ENCODE peak calls at places on chromosome 16, in eight cellular contexts. X is MM.1S; I is colonic mucosa; N is GM23248; T is left cardiac atrium; J is NCI-H226; L is left ventricle myocardium superior; R is effector CD4-positive, alpha-beta T cell. E is an unnamed sample.
A peak's percentile ranks its signal among the peaks of the same experiment; 100 is the strongest.

GRCh38 chr16:72066747-72067146 is 3.7 kb downstream of the HPR start:
- DNase-seq in T (no peak), L (no peak), J (no peak), I (no peak), X (peak; percentile 41), N (peak; percentile 65), R (no peak), E (no peak)

GRCh38 chr16:75660726-75661302 is 13.2 kb downstream of the TERF2IP start:
- DNase-seq in T (no peak), R (no peak), X (no peak), N (no peak), L (no peak), I (no peak), J (no peak), E (no peak)

GRCh38 chr16:311725-312124 is 28.8 kb downstream of the PDIA2 start:
- DNase-seq in X (no peak), J (no peak), T (no peak), L (no peak), N (no peak), R (no peak), I (no peak), E (no peak)

GRCh38 chr16:67708368-67708771 is 10.7 kb downstream of the GFOD2 start:
- DNase-seq in T (no peak), J (no peak), I (no peak), R (no peak), L (no peak), X (no peak), N (peak; percentile 91), E (no peak)

GRCh38 chr16:48117217-48118105 is 38.3 kb downstream of the ABCC12 start:
- DNase-seq in R (peak; percentile 24), L (peak; percentile 65), T (peak; percentile 31), J (no peak), N (peak; percentile 52), X (no peak), I (peak; percentile 29), E (peak; percentile 3)

GRCh38 chr16:84933774-84934571 is 77.4 kb downstream of the ZDHHC7 start:
- DNase-seq in R (no peak), N (peak; percentile 75), I (no peak), X (no peak), J (no peak), L (peak; percentile 94), T (peak; percentile 89), E (no peak)

GRCh38 chr16:73025111-73025505 is 22.8 kb downstream of the ZFHX3 start:
- DNase-seq in I (no peak), X (no peak), R (no peak), T (peak; percentile 48), L (peak; percentile 56), N (peak; percentile 33), J (no peak), E (no peak)

GRCh38 chr16:90077757-90078593 is 844 bp upstream of the PRDM7 start:
- DNase-seq in T (no peak), X (peak; percentile 60), N (peak; percentile 62), J (no peak), L (no peak), I (peak; percentile 41), R (peak; percentile 15), E (no peak)

GRCh38 chr16:3175157-3176153 is 12.5 kb upstream of the OR1F1 start:
- DNase-seq in L (no peak), I (no peak), T (no peak), N (no peak), R (no peak), J (peak; percentile 58), X (no peak), E (no peak)

GRCh38 chr16:89560413-89561194 is at the start of gene RPL13:
- DNase-seq in J (peak; percentile 94), T (peak; percentile 96), R (peak; percentile 92), N (peak; percentile 99), I (peak; percentile 94), X (peak; percentile 89), L (peak; percentile 97), E (peak; percentile 88)

GRCh38 chr16:82439678-82440293 is 187.0 kb upstream of the CDH13 start:
- DNase-seq in J (no peak), T (no peak), N (peak; percentile 41), I (no peak), L (no peak), X (no peak), R (no peak), E (no peak)

GRCh38 chr16:82655315-82655714 is 28.5 kb downstream of the CDH13 start:
- DNase-seq in I (peak; percentile 37), N (peak; percentile 72), T (peak; percentile 40), R (peak; percentile 62), X (no peak), J (peak; percentile 72), L (no peak), E (peak; percentile 78)

GRCh38 chr16:3007957-3008748 is 4.6 kb upstream of the CLDN9 start:
- DNase-seq in I (no peak), T (no peak), L (no peak), J (no peak), N (no peak), X (no peak), R (no peak), E (no peak)

GRCh38 chr16:23952128-23953041 is 116.6 kb downstream of the PRKCB start:
- DNase-seq in J (no peak), R (peak; percentile 15), X (no peak), I (peak; percentile 22), N (no peak), T (no peak), L (no peak), E (no peak)

GRCh38 chr16:67423634-67424575 is 7.0 kb upstream of the HSD11B2 start:
- DNase-seq in T (no peak), X (no peak), R (no peak), L (no peak), N (no peak), I (no peak), J (no peak), E (no peak)

GRCh38 chr16:71709231-71709781 is 15.2 kb downstream of the PHLPP2 start:
- DNase-seq in N (peak; percentile 83), L (no peak), R (no peak), I (no peak), T (no peak), J (peak; percentile 54), X (no peak), E (no peak)

GRCh38 chr16:4266372-4266771 is 6.5 kb downstream of the TFAP4 start:
- DNase-seq in T (no peak), J (peak; percentile 20), N (no peak), I (no peak), X (no peak), R (no peak), L (no peak), E (no peak)

GRCh38 chr16:79519448-79519847 is 81.1 kb downstream of the MAF start:
- DNase-seq in L (peak; percentile 71), I (no peak), N (no peak), R (no peak), X (peak; percentile 82), J (no peak), T (peak; percentile 26), E (no peak)

GRCh38 chr16:58533751-58534470 is 18.6 kb downstream of the SETD6 start:
- DNase-seq in T (no peak), R (no peak), X (no peak), L (peak; percentile 50), N (no peak), J (no peak), I (no peak), E (no peak)

GRCh38 chr16:65126845-65127624 is 5.2 kb upstream of the CDH11 start:
- DNase-seq in N (no peak), J (no peak), I (no peak), R (no peak), T (no peak), L (no peak), X (no peak), E (no peak)

GRCh38 chr16:27920391-27920891 is 143.1 kb downstream of the GSG1L start:
- DNase-seq in L (no peak), T (no peak), N (peak; percentile 15), J (no peak), X (no peak), R (no peak), I (no peak), E (no peak)

GRCh38 chr16:66872524-66872923 is 7.8 kb upstream of the PDP2 start:
- DNase-seq in I (peak; percentile 42), X (no peak), R (no peak), J (no peak), T (no peak), L (no peak), N (peak; percentile 29), E (no peak)

GRCh38 chr16:28300327-28300726 is 8.0 kb downstream of the SBK1 start:
- DNase-seq in I (no peak), R (no peak), N (no peak), T (no peak), X (no peak), J (no peak), L (no peak), E (no peak)

GRCh38 chr16:68486671-68487495 is 38.6 kb upstream of the SMPD3 start:
- DNase-seq in R (no peak), N (no peak), L (no peak), I (peak; percentile 68), J (peak; percentile 48), X (peak; percentile 35), T (no peak), E (no peak)

GRCh38 chr16:59259074-59259963 is 525.2 kb upstream of the GOT2 start:
- DNase-seq in T (no peak), X (no peak), I (no peak), N (no peak), J (no peak), R (no peak), L (no peak), E (no peak)